ENCODE peak calls at places on chromosome 12, in eight cellular contexts. U is BJ; B is right cardiac atrium; V is mesendoderm; C is tibial nerve; Z is sigmoid colon; J is heart left ventricle; S is CD4-positive, alpha-beta memory T cell. N is an unnamed sample.
A peak's percentile ranks its signal among the peaks of the same experiment; 100 is the strongest.

GRCh38 chr12:67804168-67804567 is 155.6 kb downstream of the DYRK2 start:
- DNase-seq in C (no peak), V (no peak), B (no peak), S (peak; percentile 61), Z (no peak), J (no peak), U (no peak), N (no peak)

GRCh38 chr12:100758083-100758482 is 36.5 kb upstream of the ANO4 start:
- DNase-seq in V (no peak), S (no peak), U (no peak), J (no peak), Z (no peak), B (no peak), C (no peak), N (no peak)

GRCh38 chr12:62899568-62900390 is 35.2 kb downstream of the PPM1H start:
- DNase-seq in J (no peak), B (no peak), V (no peak), U (no peak), S (no peak), Z (no peak), C (no peak), N (no peak)

GRCh38 chr12:128675576-128675975 is 148.2 kb downstream of the SLC15A4 start:
- DNase-seq in B (no peak), C (no peak), U (no peak), S (no peak), J (no peak), V (no peak), Z (no peak), N (no peak)

GRCh38 chr12:52806169-52806811 is 7.6 kb downstream of the KRT4 start:
- DNase-seq in U (no peak), C (no peak), S (no peak), B (no peak), Z (no peak), J (no peak), V (no peak), N (no peak)

GRCh38 chr12:123085730-123086487 is 65.0 kb downstream of the PITPNM2 start:
- DNase-seq in Z (no peak), C (no peak), V (no peak), U (no peak), J (peak; percentile 82), S (no peak), B (peak; percentile 83), N (no peak)

GRCh38 chr12:74043343-74043742 is 494.3 kb upstream of the ATXN7L3B start:
- DNase-seq in S (no peak), Z (no peak), J (no peak), B (no peak), V (peak; percentile 23), U (no peak), C (no peak), N (no peak)

GRCh38 chr12:70367268-70368141 is 1.4 kb downstream of the KCNMB4 start:
- DNase-seq in C (no peak), V (peak; percentile 42), J (no peak), Z (no peak), U (no peak), S (no peak), B (no peak), N (peak; percentile 41)

GRCh38 chr12:104423273-104423672 is 33.5 kb upstream of the CHST11 start:
- DNase-seq in J (no peak), U (no peak), V (no peak), C (no peak), B (no peak), Z (no peak), S (no peak), N (no peak)

GRCh38 chr12:89539425-89540117 is 13.7 kb upstream of the POC1B start:
- DNase-seq in S (no peak), V (no peak), B (no peak), U (no peak), Z (no peak), J (no peak), C (no peak), N (no peak)

GRCh38 chr12:96197503-96198272 is 3.5 kb downstream of the ELK3 start:
- DNase-seq in Z (no peak), B (no peak), V (no peak), C (no peak), U (peak; percentile 92), J (no peak), S (no peak), N (no peak)

GRCh38 chr12:94704452-94704871 is 54.1 kb upstream of the TMCC3 start:
- DNase-seq in V (no peak), Z (no peak), S (no peak), B (no peak), U (peak; percentile 32), J (no peak), C (no peak), N (no peak)

GRCh38 chr12:6644903-6645302 is 2.3 kb downstream of the ACRBP start:
- DNase-seq in C (peak; percentile 28), S (no peak), U (no peak), J (no peak), Z (no peak), V (peak; percentile 52), B (peak; percentile 75), N (peak; percentile 80)

GRCh38 chr12:24770851-24771250 is 178.1 kb downstream of the BCAT1 start:
- DNase-seq in U (no peak), Z (no peak), V (no peak), C (no peak), J (no peak), B (no peak), S (no peak), N (no peak)

GRCh38 chr12:40209886-40210285 is 14.9 kb upstream of the LRRK2 start:
- DNase-seq in V (no peak), C (no peak), J (no peak), B (no peak), S (no peak), U (no peak), Z (no peak), N (no peak)

GRCh38 chr12:46560874-46561273 is 188.3 kb upstream of the SLC38A2 start:
- DNase-seq in Z (no peak), B (no peak), C (no peak), U (no peak), S (no peak), J (no peak), V (no peak), N (no peak)

GRCh38 chr12:26153421-26154154 is 28.8 kb upstream of the BHLHE41 start:
- DNase-seq in B (no peak), V (no peak), U (peak; percentile 91), S (no peak), Z (no peak), C (no peak), J (no peak), N (no peak)

GRCh38 chr12:8658361-8658760 is 4.3 kb downstream of the MFAP5 start:
- DNase-seq in Z (no peak), U (peak; percentile 57), C (no peak), V (peak; percentile 79), S (no peak), J (no peak), B (no peak), N (no peak)

GRCh38 chr12:75722714-75723200 is 211.3 kb upstream of the KRR1 start:
- DNase-seq in C (peak; percentile 18), U (peak; percentile 68), S (peak; percentile 29), Z (peak; percentile 88), V (peak; percentile 69), B (peak; percentile 57), J (no peak), N (no peak)

GRCh38 chr12:132593521-132593920 is 16.9 kb downstream of the LRCOL1 start:
- DNase-seq in S (no peak), U (no peak), Z (no peak), V (no peak), B (peak; percentile 50), J (peak; percentile 61), C (no peak), N (no peak)
- H3K4me3 ChIP-seq in S (no peak overlapping the region), U (no peak overlapping the region), Z (no peak overlapping the region), V (no peak overlapping the region), B (no peak overlapping the region), J (peak overlapping the region; percentile 27), C (no peak overlapping the region), N (no peak overlapping the region)

DNA sequence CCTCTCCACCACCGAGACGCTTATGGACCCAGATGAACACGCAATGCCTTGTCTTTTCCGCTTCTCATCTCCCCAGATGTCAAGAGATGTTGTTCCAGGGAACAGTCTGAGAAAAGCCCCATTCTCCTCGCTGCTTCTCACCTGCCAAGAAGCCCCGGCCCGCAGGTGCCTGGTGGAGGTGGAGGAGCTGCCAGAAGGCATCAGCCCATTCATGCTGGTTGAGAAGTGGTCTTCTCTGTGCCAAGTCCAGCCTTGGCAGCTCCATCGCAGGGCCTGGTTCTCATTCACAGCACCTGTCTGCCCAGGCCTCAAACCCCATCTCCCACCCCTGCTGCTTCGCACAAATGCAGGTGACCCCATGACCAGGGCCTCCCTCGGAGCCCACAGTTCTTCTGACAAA is 42.3 kb upstream of the TMEM263 start:
- DNase-seq in S (no peak), V (no peak), J (no peak), U (no peak), B (no peak), Z (no peak), C (no peak), N (peak; percentile 15)
- H3K27me3 ChIP-seq in S (no peaks in the 10 kb centered on the region), V (no peaks in the 10 kb centered on the region), J (no peaks in the 10 kb centered on the region), U (no peaks in the 10 kb centered on the region), B (no peaks in the 10 kb centered on the region), Z (no peaks in the 10 kb centered on the region), C (no peaks in the 10 kb centered on the region), N (no peaks in the 10 kb centered on the region)

GRCh38 chr12:119167904-119168303 is 10.8 kb upstream of the HSPB8 start:
- DNase-seq in V (no peak), Z (no peak), C (no peak), S (no peak), U (no peak), B (no peak), J (no peak), N (no peak)

GRCh38 chr12:119171691-119172090 is 7.0 kb upstream of the HSPB8 start:
- DNase-seq in U (no peak), Z (no peak), J (no peak), B (no peak), V (peak; percentile 64), S (no peak), C (no peak), N (no peak)

GRCh38 chr12:119169150-119169549 is 9.6 kb upstream of the HSPB8 start:
- DNase-seq in V (peak; percentile 34), U (no peak), S (no peak), C (no peak), J (no peak), B (no peak), Z (no peak), N (no peak)

GRCh38 chr12:119168721-119169120 is 10.0 kb upstream of the HSPB8 start:
- DNase-seq in Z (no peak), V (no peak), S (no peak), C (no peak), U (no peak), B (no peak), J (no peak), N (no peak)

GRCh38 chr12:119171266-119171665 is 7.5 kb upstream of the HSPB8 start:
- DNase-seq in J (no peak), B (no peak), U (no peak), V (peak; percentile 61), Z (no peak), C (no peak), S (no peak), N (no peak)
- H3K4me3 ChIP-seq in J (no peak overlapping the region), B (no peak overlapping the region), U (no peak overlapping the region), V (no peak overlapping the region), Z (no peak overlapping the region), C (no peak overlapping the region), S (no peak overlapping the region), N (no peak overlapping the region)

DNA sequence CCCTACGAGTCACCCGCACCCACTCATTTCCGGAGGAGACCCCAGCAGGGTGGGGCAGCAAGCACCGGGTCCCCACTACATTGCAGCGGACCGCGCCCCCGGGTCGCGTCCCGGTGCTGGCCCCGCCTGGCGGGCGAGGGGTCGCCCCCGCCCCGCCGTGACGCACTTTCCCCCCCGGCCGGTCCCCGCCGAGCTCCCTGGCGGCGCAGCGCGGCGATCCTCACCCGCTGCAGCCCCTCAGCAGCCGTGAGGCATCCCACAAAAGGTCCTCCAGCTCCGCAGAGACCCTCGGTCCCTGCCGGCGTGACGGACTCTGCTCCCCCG is 106.0 kb downstream of the PRICKLE1 start:
- DNase-seq in S (peak; percentile 11), J (peak; percentile 68), U (no peak), V (no peak), C (no peak), B (peak; percentile 67), Z (peak; percentile 69), N (peak; percentile 73)
- H3K27me3 ChIP-seq in S (peaks cover 25% of the 10 kb centered on the region), J (no peaks in the 10 kb centered on the region), U (no peaks in the 10 kb centered on the region), V (peaks cover 11% of the 10 kb centered on the region), C (no peaks in the 10 kb centered on the region), B (no peaks in the 10 kb centered on the region), Z (no peaks in the 10 kb centered on the region), N (peaks cover 19% of the 10 kb centered on the region)

N was measured in H7.